ENCODE peak calls at places on chromosome 4, in six cellular contexts. R, O, C, V, W and A are unnamed samples.

GRCh38 chr4:18957721-18958120 is 936.2 kb upstream of the LCORL start:
- DNase-seq in C (no peak), V (no peak), R (no peak), W (no peak), O (no peak), A (no peak)

GRCh38 chr4:91325495-91325894 is 978.3 kb upstream of the GRID2 start:
- DNase-seq in W (peak; percentile 59), O (no peak), C (no peak), R (no peak), V (no peak), A (no peak)

GRCh38 chr4:105352826-105353225 is 121.0 kb downstream of the PPA2 start:
- DNase-seq in R (no peak), C (no peak), W (no peak), O (no peak), V (no peak), A (no peak)

GRCh38 chr4:71062436-71062835 is 69.0 kb downstream of the DCK start:
- DNase-seq in V (no peak), O (no peak), C (no peak), W (no peak), R (no peak), A (no peak)

GRCh38 chr4:57661707-57662106 is 551.5 kb upstream of the IGFBP7 start:
- DNase-seq in R (no peak), C (no peak), W (no peak), V (no peak), O (no peak), A (no peak)

GRCh38 chr4:153451931-153452660 is 14.1 kb upstream of the TMEM131L start:
- DNase-seq in C (no peak), R (no peak), V (no peak), W (no peak), O (peak; percentile 23), A (no peak)

GRCh38 chr4:81135501-81135900 is 79.5 kb downstream of the PRKG2 start:
- DNase-seq in R (no peak), O (no peak), C (no peak), W (peak; percentile 43), V (no peak), A (no peak)

GRCh38 chr4:88818650-88819470 is 121.2 kb upstream of the NAP1L5 start:
- DNase-seq in C (no peak), R (peak; percentile 62), V (peak; percentile 33), O (peak; percentile 24), W (peak; percentile 75), A (peak; percentile 28)

GRCh38 chr4:168864831-168865541 is 145.1 kb downstream of the CBR4 start:
- DNase-seq in O (no peak), V (no peak), C (no peak), W (peak; percentile 35), R (no peak), A (no peak)